ENCODE peak calls at places on chromosome 7, in five cellular contexts. One of them, this sample, is unnamed.

GRCh38 chr7:93736970-93737369 is 153.6 kb downstream of the TFPI2 start:
- DNase-seq in astrocyte of the spinal cord: no peak
- DNase-seq in fibroblast of mammary gland: no peak
- DNase-seq in kidney epithelial cell: no peak
- DNase-seq in Panc1: no peak
- DNase-seq in this sample: no peak

GRCh38 chr7:12031186-12031585 is 179.9 kb upstream of the TMEM106B start:
- DNase-seq in fibroblast of mammary gland: no peak
- DNase-seq in kidney epithelial cell: no peak
- DNase-seq in Panc1: no peak
- DNase-seq in astrocyte of the spinal cord: peak
- DNase-seq in this sample: no peak

GRCh38 chr7:141275350-141275749 is 201.5 kb downstream of the TMEM178B start:
- DNase-seq in fibroblast of mammary gland: no peak
- DNase-seq in astrocyte of the spinal cord: no peak
- DNase-seq in kidney epithelial cell: no peak
- DNase-seq in Panc1: no peak
- DNase-seq in this sample: no peak

GRCh38 chr7:150361807-150362621 is 6.6 kb upstream of the REPIN1 start:
- DNase-seq in fibroblast of mammary gland: no peak
- DNase-seq in kidney epithelial cell: no peak
- DNase-seq in astrocyte of the spinal cord: no peak
- DNase-seq in Panc1: no peak
- DNase-seq in this sample: no peak

GRCh38 chr7:132464740-132465139 is 111.5 kb downstream of the PLXNA4 start:
- DNase-seq in Panc1: no peak
- DNase-seq in kidney epithelial cell: no peak
- DNase-seq in astrocyte of the spinal cord: peak
- DNase-seq in fibroblast of mammary gland: peak
- DNase-seq in this sample: no peak

GRCh38 chr7:112462236-112462635 is 12.0 kb downstream of the IFRD1 start:
- DNase-seq in fibroblast of mammary gland: peak
- DNase-seq in Panc1: no peak
- DNase-seq in kidney epithelial cell: peak
- DNase-seq in astrocyte of the spinal cord: peak
- DNase-seq in this sample: no peak

GRCh38 chr7:91046322-91047088 is 217.7 kb upstream of the FZD1 start:
- DNase-seq in kidney epithelial cell: no peak
- DNase-seq in Panc1: no peak
- DNase-seq in astrocyte of the spinal cord: peak
- DNase-seq in fibroblast of mammary gland: peak
- DNase-seq in this sample: no peak

GRCh38 chr7:151801782-151802468 is 75.0 kb downstream of the PRKAG2 start:
- DNase-seq in astrocyte of the spinal cord: no peak
- DNase-seq in fibroblast of mammary gland: no peak
- DNase-seq in kidney epithelial cell: no peak
- DNase-seq in Panc1: no peak
- DNase-seq in this sample: no peak

GRCh38 chr7:90248706-90249105 is 3.7 kb downstream of the CFAP69 start:
- DNase-seq in astrocyte of the spinal cord: no peak
- DNase-seq in kidney epithelial cell: no peak
- DNase-seq in fibroblast of mammary gland: no peak
- DNase-seq in Panc1: no peak
- DNase-seq in this sample: no peak

GRCh38 chr7:25805027-25805687 is 346.8 kb upstream of the NFE2L3 start:
- DNase-seq in fibroblast of mammary gland: peak
- DNase-seq in astrocyte of the spinal cord: peak
- DNase-seq in kidney epithelial cell: no peak
- DNase-seq in Panc1: no peak
- DNase-seq in this sample: no peak

GRCh38 chr7:157501576-157501975 is 164.8 kb downstream of the DNAJB6 start:
- DNase-seq in astrocyte of the spinal cord: no peak
- DNase-seq in Panc1: no peak
- DNase-seq in kidney epithelial cell: no peak
- DNase-seq in fibroblast of mammary gland: no peak
- DNase-seq in this sample: no peak
- H3K4me3 ChIP-seq in astrocyte of the spinal cord: no peak
- H3K4me3 ChIP-seq in Panc1: no peak
- H3K4me3 ChIP-seq in kidney epithelial cell: no peak
- H3K4me3 ChIP-seq in fibroblast of mammary gland: no peak
- H3K4me3 ChIP-seq in this sample: no peak

GRCh38 chr7:148340881-148341280 is 249.7 kb upstream of the C7orf33 start:
- DNase-seq in Panc1: no peak
- DNase-seq in astrocyte of the spinal cord: no peak
- DNase-seq in kidney epithelial cell: no peak
- DNase-seq in fibroblast of mammary gland: no peak
- DNase-seq in this sample: no peak
- H3K4me3 ChIP-seq in Panc1: no peak
- H3K4me3 ChIP-seq in astrocyte of the spinal cord: no peak
- H3K4me3 ChIP-seq in kidney epithelial cell: no peak
- H3K4me3 ChIP-seq in fibroblast of mammary gland: no peak
- H3K4me3 ChIP-seq in this sample: no peak

DNA sequence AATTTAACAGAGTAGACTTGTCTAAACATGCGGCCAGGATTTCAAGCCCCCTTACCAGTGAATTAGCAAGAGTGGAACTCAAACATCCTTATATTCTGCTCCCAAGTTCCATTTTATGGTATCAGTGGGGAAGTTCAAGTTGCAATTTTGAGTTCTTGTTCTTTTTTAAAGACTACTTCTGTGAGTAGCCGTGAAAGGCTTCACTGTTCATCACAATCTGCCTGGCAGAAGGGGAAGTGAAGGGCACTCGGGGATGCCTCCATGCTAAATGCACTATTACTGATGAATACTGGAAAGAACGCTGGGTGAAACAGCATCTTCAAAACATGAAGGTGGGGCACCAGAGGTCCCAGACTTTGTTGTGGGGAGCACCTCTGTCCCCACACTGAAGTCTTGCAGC is 22.4 kb upstream of the FGL2 start:
- DNase-seq in fibroblast of mammary gland: no peak
- DNase-seq in Panc1: no peak
- DNase-seq in kidney epithelial cell: no peak
- DNase-seq in astrocyte of the spinal cord: no peak
- DNase-seq in this sample: no peak
- H3K4me3 ChIP-seq in fibroblast of mammary gland: no peak
- H3K4me3 ChIP-seq in Panc1: no peak
- H3K4me3 ChIP-seq in kidney epithelial cell: no peak
- H3K4me3 ChIP-seq in astrocyte of the spinal cord: no peak
- H3K4me3 ChIP-seq in this sample: no peak

GRCh38 chr7:26944486-26944885 is 80.1 kb upstream of the SKAP2 start:
- DNase-seq in astrocyte of the spinal cord: no peak
- DNase-seq in Panc1: no peak
- DNase-seq in kidney epithelial cell: no peak
- DNase-seq in fibroblast of mammary gland: no peak
- DNase-seq in this sample: no peak

GRCh38 chr7:26950854-26951253 is 86.5 kb upstream of the SKAP2 start:
- DNase-seq in kidney epithelial cell: no peak
- DNase-seq in astrocyte of the spinal cord: no peak
- DNase-seq in fibroblast of mammary gland: no peak
- DNase-seq in Panc1: no peak
- DNase-seq in this sample: no peak

GRCh38 chr7:26948617-26949118 is 84.3 kb upstream of the SKAP2 start:
- DNase-seq in astrocyte of the spinal cord: no peak
- DNase-seq in kidney epithelial cell: no peak
- DNase-seq in Panc1: no peak
- DNase-seq in fibroblast of mammary gland: no peak
- DNase-seq in this sample: no peak

GRCh38 chr7:26944959-26945358 is 80.6 kb upstream of the SKAP2 start:
- DNase-seq in kidney epithelial cell: no peak
- DNase-seq in Panc1: no peak
- DNase-seq in fibroblast of mammary gland: no peak
- DNase-seq in astrocyte of the spinal cord: no peak
- DNase-seq in this sample: no peak

DNA sequence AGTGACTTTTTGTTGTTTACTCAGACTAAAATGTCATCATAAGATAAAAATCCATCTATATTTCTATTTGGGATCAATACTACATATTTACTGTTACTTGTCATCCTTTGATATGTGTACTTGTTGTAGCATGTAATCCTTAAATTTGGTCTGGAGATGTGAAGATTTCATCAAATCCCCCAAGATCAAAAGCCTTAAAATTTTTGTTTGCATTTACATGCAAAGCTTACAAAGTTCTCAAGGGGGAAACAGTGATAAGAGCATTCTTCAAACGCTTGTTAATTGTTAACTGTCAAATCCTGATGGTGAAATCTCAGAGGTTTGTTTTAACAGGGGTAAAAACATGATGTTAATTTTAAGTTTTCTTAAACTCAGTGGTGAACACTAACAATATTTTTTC is 84.9 kb upstream of the SKAP2 start:
- DNase-seq in astrocyte of the spinal cord: no peak
- DNase-seq in Panc1: no peak
- DNase-seq in fibroblast of mammary gland: no peak
- DNase-seq in kidney epithelial cell: no peak
- DNase-seq in this sample: no peak
- H3K4me3 ChIP-seq in astrocyte of the spinal cord: no peak
- H3K4me3 ChIP-seq in Panc1: no peak
- H3K4me3 ChIP-seq in fibroblast of mammary gland: no peak
- H3K4me3 ChIP-seq in kidney epithelial cell: no peak
- H3K4me3 ChIP-seq in this sample: no peak

GRCh38 chr7:84194484-84195260 is at the start of gene SEMA3A:
- DNase-seq in fibroblast of mammary gland: peak
- DNase-seq in Panc1: no peak
- DNase-seq in astrocyte of the spinal cord: peak
- DNase-seq in kidney epithelial cell: no peak
- DNase-seq in this sample: no peak
- H3K4me3 ChIP-seq in fibroblast of mammary gland: peak
- H3K4me3 ChIP-seq in Panc1: peak
- H3K4me3 ChIP-seq in astrocyte of the spinal cord: peak
- H3K4me3 ChIP-seq in kidney epithelial cell: peak
- H3K4me3 ChIP-seq in this sample: no peak

GRCh38 chr7:2522780-2523433 is 3.3 kb downstream of the LFNG start:
- DNase-seq in fibroblast of mammary gland: peak
- DNase-seq in Panc1: no peak
- DNase-seq in astrocyte of the spinal cord: peak
- DNase-seq in kidney epithelial cell: no peak
- DNase-seq in this sample: no peak
- H3K4me3 ChIP-seq in fibroblast of mammary gland: no peak
- H3K4me3 ChIP-seq in Panc1: peak
- H3K4me3 ChIP-seq in astrocyte of the spinal cord: no peak
- H3K4me3 ChIP-seq in kidney epithelial cell: peak
- H3K4me3 ChIP-seq in this sample: no peak

DNA sequence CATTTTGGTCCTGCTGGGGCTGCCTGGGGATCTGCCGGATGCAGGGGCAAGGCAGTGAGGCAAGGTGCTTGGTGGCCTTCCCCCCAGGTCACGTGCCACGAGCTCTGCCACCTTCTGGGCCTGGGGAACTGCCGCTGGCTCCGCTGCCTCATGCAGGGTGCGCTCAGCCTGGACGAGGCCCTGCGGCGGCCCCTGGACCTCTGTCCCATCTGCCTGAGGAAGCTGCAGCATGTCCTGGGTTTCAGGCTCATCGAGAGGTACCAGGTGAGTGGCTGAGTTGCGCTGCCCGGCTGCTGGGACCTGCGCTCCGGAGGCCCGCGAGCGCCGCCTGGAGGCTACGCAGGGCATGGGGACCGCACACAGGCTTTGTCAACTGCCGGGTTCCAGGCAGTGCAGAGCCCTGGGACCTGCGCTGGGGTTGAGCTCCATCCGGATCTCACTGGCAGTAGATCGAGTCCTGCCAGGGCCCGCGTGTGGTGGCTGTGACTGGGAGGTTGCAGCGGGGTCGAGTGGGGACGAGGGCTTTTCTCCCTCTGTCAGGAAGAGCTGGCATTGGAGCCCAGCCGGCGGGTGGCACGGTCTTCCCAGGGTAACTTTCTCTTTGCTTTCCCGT is 21.7 kb downstream of the AMZ1 start:
- DNase-seq in fibroblast of mammary gland: peak
- DNase-seq in kidney epithelial cell: no peak
- DNase-seq in astrocyte of the spinal cord: peak
- DNase-seq in Panc1: peak
- DNase-seq in this sample: peak
- H3K4me3 ChIP-seq in fibroblast of mammary gland: peak
- H3K4me3 ChIP-seq in kidney epithelial cell: no peak
- H3K4me3 ChIP-seq in astrocyte of the spinal cord: no peak
- H3K4me3 ChIP-seq in Panc1: no peak
- H3K4me3 ChIP-seq in this sample: peak

GRCh38 chr7:5670173-5670933 is 111.1 kb downstream of the RNF216 start:
- DNase-seq in fibroblast of mammary gland: no peak
- DNase-seq in Panc1: no peak
- DNase-seq in kidney epithelial cell: no peak
- DNase-seq in astrocyte of the spinal cord: no peak
- DNase-seq in this sample: no peak

GRCh38 chr7:5673125-5673524 is 108.3 kb downstream of the RNF216 start:
- DNase-seq in kidney epithelial cell: no peak
- DNase-seq in Panc1: no peak
- DNase-seq in astrocyte of the spinal cord: no peak
- DNase-seq in fibroblast of mammary gland: no peak
- DNase-seq in this sample: no peak

GRCh38 chr7:5667391-5667790 is 114.1 kb downstream of the RNF216 start:
- DNase-seq in astrocyte of the spinal cord: no peak
- DNase-seq in kidney epithelial cell: no peak
- DNase-seq in Panc1: no peak
- DNase-seq in fibroblast of mammary gland: no peak
- DNase-seq in this sample: no peak

GRCh38 chr7:5671053-5671452 is 110.4 kb downstream of the RNF216 start:
- DNase-seq in kidney epithelial cell: no peak
- DNase-seq in fibroblast of mammary gland: no peak
- DNase-seq in astrocyte of the spinal cord: no peak
- DNase-seq in Panc1: no peak
- DNase-seq in this sample: no peak

GRCh38 chr7:5672468-5672867 is 109.0 kb downstream of the RNF216 start:
- DNase-seq in fibroblast of mammary gland: no peak
- DNase-seq in kidney epithelial cell: no peak
- DNase-seq in Panc1: no peak
- DNase-seq in astrocyte of the spinal cord: no peak
- DNase-seq in this sample: no peak
- H3K4me3 ChIP-seq in fibroblast of mammary gland: no peak
- H3K4me3 ChIP-seq in kidney epithelial cell: no peak
- H3K4me3 ChIP-seq in Panc1: no peak
- H3K4me3 ChIP-seq in astrocyte of the spinal cord: no peak
- H3K4me3 ChIP-seq in this sample: no peak

GRCh38 chr7:148849393-148850098 is 34.5 kb downstream of the EZH2 start:
- DNase-seq in kidney epithelial cell: no peak
- DNase-seq in Panc1: no peak
- DNase-seq in astrocyte of the spinal cord: no peak
- DNase-seq in fibroblast of mammary gland: no peak
- DNase-seq in this sample: no peak
- H3K4me3 ChIP-seq in kidney epithelial cell: no peak
- H3K4me3 ChIP-seq in Panc1: no peak
- H3K4me3 ChIP-seq in astrocyte of the spinal cord: no peak
- H3K4me3 ChIP-seq in fibroblast of mammary gland: no peak
- H3K4me3 ChIP-seq in this sample: no peak

This sample was measured in GM12878.